ENCODE peak calls at places on chromosomes 12 and 14, in four cellular contexts. G is breast epithelium, F is transverse colon, M is ovary. S is an unnamed sample. For H3K4me1, the result is how much of the 10 kb centered on the place peaks cover.

GRCh38 chr14:68501621-68502052 is 291.2 kb downstream of the ZFP36L1 start:
- DNase-seq in G (no peak), F (no peak), M (no peak), S (peak)

GRCh38 chr12:77485961-77486579 is 344.6 kb upstream of the NAV3 start:
- DNase-seq in G (no peak), F (no peak), M (no peak), S (no peak)

GRCh38 chr12:26277511-26278246 is 82.3 kb downstream of the SSPN start:
- DNase-seq in G (no peak), F (no peak), M (no peak), S (no peak)

GRCh38 chr12:97800561-97800960 is 338.0 kb downstream of the RMST start:
- DNase-seq in G (no peak), F (no peak), M (no peak), S (no peak)

GRCh38 chr14:92624764-92625163 is 111.2 kb downstream of the RIN3 start:
- DNase-seq in G (no peak), F (no peak), M (no peak), S (no peak)

GRCh38 chr12:66188584-66189475 is at the start of gene IRAK3:
- DNase-seq in G (peak), F (peak), M (peak), S (peak)

GRCh38 chr12:49054524-49054923 is 6.1 kb downstream of the KMT2D start:
- DNase-seq in G (no peak), F (no peak), M (no peak), S (no peak)

GRCh38 chr12:14554281-14555008 is 13.2 kb downstream of the PLBD1 start:
- DNase-seq in G (peak), F (peak), M (no peak), S (peak)

GRCh38 chr12:54352022-54352531 is 12.2 kb downstream of the GPR84 start:
- DNase-seq in G (no peak), F (peak), M (peak), S (peak)

GRCh38 chr14:68668028-68668427 is 124.8 kb downstream of the ZFP36L1 start:
- DNase-seq in G (no peak), F (no peak), M (peak), S (no peak)

DNA sequence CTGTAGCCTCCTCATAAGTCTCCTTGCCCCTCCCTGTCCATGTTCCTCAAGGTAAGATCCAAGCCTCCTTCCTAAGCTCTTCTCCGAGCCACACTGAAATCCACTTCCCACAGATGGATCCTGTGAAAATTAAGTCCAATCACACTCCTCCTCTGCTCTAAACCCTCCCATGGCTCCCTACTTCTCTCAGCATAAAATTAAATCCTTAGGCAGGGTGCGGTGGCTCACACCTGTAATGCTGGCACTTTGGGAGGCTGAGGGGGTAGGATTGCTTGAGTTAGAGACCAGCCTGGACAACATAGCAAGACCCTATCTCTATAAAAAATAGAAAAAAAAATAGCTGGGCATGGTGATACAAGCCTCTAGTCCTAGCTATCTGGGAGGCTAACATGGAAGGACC is 2.3 kb downstream of the PHETA1 start:
- DNase-seq in G (no peak), F (no peak), M (no peak), S (no peak)
- H3K4me1 ChIP-seq in G (under half), F (under half), M (under half), S (under half)

DNA sequence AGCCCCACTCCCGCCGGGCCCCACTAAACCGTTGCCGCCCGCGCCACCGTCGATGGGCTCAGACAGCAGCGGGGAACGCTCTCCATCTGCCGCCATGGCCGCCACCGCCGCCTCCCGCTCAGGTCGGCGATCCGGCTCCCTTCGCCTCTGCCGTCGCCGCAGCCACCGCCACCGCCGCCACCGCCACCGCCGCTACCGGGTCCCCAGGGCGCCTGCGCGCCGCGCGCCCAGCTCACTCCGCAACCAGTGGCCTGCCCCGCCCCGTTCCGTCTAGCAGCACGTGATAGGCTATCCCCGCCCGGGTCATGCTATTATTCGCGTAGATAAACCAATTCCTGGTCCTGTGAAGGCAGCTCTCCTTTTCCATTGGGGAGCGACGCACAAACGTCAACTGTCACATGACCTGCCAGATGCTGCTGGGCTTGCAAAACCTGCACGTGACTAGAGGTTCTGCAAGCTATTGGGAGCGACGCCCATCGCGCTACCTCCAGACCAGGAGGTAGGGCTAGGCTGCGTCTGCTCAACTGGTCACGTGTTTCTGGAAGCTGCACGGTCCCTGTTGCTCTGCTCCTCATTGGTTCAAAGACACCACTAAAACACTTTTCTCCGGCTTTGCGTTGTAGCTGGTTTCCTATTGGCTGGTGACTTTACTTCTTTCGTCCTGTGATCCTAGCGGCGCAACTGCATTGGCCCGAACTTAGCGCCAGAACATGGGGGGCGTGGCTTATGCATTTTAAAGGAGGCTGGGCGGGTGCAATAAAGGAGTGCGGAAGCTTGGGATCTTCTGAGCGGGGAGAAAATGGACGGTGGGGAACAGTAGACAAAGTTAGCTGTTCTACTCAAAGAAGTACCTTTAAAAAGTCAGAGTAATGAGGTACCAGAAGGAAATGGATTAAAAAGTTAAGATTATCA is at the start of gene PIP4P1:
- DNase-seq in G (peak), F (peak), M (peak), S (peak)
- TF ChIP-seq POLR2A in G (no peak), F (peak), M (peak), S (peak)

DNA sequence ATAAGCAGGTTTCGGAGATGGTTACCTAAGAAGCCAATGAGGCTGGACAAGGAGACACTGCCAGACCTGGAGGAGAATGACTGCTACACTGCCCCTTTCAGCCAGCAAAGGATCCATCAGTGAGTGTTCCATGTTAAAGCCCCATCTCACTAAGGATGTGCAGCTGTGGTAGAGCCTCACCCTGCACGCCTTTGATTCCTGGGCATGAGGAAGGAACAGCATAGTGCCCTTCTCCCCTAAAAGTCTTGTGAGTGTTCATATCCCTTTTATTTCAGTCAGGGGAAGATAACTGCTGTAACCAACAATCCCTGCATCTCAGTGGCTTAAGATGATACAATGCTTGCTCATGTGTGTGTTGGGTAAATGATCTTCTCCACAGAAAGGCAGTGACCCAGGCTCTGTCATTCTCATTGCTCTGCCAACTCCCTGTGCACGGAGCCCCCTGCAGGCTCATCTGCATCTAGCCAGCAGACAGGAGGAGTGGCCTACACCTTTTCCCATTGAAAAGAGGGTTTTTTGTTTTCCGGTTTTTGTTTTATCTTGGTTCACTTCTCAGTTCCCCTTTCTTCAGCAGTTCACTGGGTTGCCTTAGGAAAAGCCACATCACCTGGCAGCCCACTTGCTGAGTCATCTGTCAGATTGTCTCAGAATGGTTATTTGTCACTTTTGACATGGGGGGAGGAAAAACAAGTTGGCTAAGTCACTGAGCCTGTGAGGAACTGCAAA is 193.1 kb downstream of the ANO4 start:
- DNase-seq in G (no peak), F (no peak), M (peak), S (peak)
- TF ChIP-seq CTCF in G (no peak), F (no peak), M (no peak), S (no peak)

GRCh38 chr14:100222219-100223093 is 16.5 kb upstream of the YY1 start:
- DNase-seq in G (no peak), F (no peak), M (no peak), S (no peak)

GRCh38 chr14:100223332-100224171 is 15.4 kb upstream of the YY1 start:
- DNase-seq in G (no peak), F (no peak), M (no peak), S (no peak)

GRCh38 chr14:100221419-100222218 is 17.3 kb upstream of the YY1 start:
- DNase-seq in G (peak), F (peak), M (peak), S (peak)

GRCh38 chr14:100224229-100224628 is 14.7 kb upstream of the YY1 start:
- DNase-seq in G (no peak), F (no peak), M (no peak), S (no peak)

GRCh38 chr14:100225169-100225568 is 13.8 kb upstream of the YY1 start:
- DNase-seq in G (no peak), F (no peak), M (no peak), S (no peak)
- H3K4me1 ChIP-seq in G (under half), F (under half), M (under half), S (under half)

DNA sequence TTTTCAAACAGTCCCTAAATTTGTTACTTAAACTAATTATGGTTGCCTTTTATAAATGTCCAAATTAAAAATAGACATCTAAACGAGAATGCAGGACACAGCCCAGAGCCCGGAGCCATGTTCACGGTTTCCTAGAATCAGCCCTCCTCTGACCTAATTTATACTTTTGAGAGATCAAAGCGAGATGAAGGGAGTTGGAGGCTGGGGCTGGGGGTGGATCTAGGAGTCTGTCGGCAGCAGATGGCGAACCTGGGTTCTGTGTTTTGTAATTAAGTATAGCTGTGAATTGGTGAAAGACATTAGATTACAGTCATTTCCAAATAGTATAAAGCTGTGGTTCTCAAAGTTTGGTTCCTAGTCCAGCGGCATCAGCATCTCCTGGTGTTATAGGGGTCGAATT is 210.1 kb downstream of the SLC41A2 start:
- DNase-seq in G (no peak), F (no peak), M (no peak), S (no peak)
- TF ChIP-seq POLR2A in G (no peak), F (no peak), M (no peak), S (no peak)

S was measured in adrenal gland.